ENCODE peak calls at places on chromosomes 4 and X, in six cellular contexts. L is uterus; B is PC-3; N is lower lobe of right lung; Y is CD8-positive, alpha-beta memory T cell; U is DND-41. G is an unnamed sample. For H3K4me1, the result is how much of the 10 kb centered on the place peaks cover.

GRCh38 chr4:152278505-152279301 is 257.2 kb downstream of the FBXW7 start:
- DNase-seq in L (no peak), B (no peak), N (peak), Y (no peak), U (no peak), G (no peak)

GRCh38 chrX:57573754-57574153 is 18.1 kb upstream of the ZXDB start:
- DNase-seq in L (no peak), B (peak), N (no peak), Y (no peak), U (peak), G (peak)

GRCh38 chrX:134542485-134542884 is 82.5 kb downstream of the HPRT1 start:
- DNase-seq in L (no peak), B (peak), N (no peak), Y (no peak), U (peak), G (no peak)

GRCh38 chr4:5995901-5996623 is 22.2 kb downstream of the C4orf50 start:
- DNase-seq in L (no peak), B (no peak), N (no peak), Y (no peak), U (no peak), G (no peak)

GRCh38 chr4:81523672-81524436 is 52.1 kb upstream of the RASGEF1B start:
- DNase-seq in L (no peak), B (no peak), N (no peak), Y (no peak), U (no peak), G (no peak)

GRCh38 chrX:71315917-71316316 is 14.4 kb downstream of the ITGB1BP2 start:
- DNase-seq in L (no peak), B (no peak), N (no peak), Y (no peak), U (no peak), G (no peak)

GRCh38 chr4:53653484-53654053 is 62.3 kb upstream of the LNX1 start:
- DNase-seq in L (no peak), B (no peak), N (no peak), Y (no peak), U (no peak), G (no peak)

GRCh38 chr4:84032372-84032771 is 466.7 kb downstream of the NKX6-1 start:
- DNase-seq in L (no peak), B (no peak), N (no peak), Y (no peak), U (no peak), G (no peak)

GRCh38 chr4:139175647-139176298 is 1.2 kb downstream of the ELF2 start:
- DNase-seq in L (no peak), B (no peak), N (no peak), Y (no peak), U (no peak), G (no peak)

GRCh38 chrX:18885317-18886004 is 98.5 kb downstream of the PHKA2 start:
- DNase-seq in L (peak), B (no peak), N (no peak), Y (no peak), U (no peak), G (no peak)

GRCh38 chr4:122259849-122260248 is 107.7 kb downstream of the BLTP1 start:
- DNase-seq in L (no peak), B (peak), N (no peak), Y (no peak), U (no peak), G (no peak)
- H3K4me1 ChIP-seq in L (under half), B (under half), N (under half), Y (under half), U (under half), G (under half)

GRCh38 chr4:140256335-140256734 is 102.4 kb upstream of the MAML3 start:
- DNase-seq in L (no peak), B (peak), N (no peak), Y (no peak), U (no peak), G (no peak)

GRCh38 chr4:140255467-140255866 is 101.5 kb upstream of the MAML3 start:
- DNase-seq in L (no peak), B (no peak), N (no peak), Y (no peak), U (no peak), G (no peak)

GRCh38 chr4:140254656-140255299 is 100.8 kb upstream of the MAML3 start:
- DNase-seq in L (no peak), B (peak), N (no peak), Y (no peak), U (no peak), G (no peak)

GRCh38 chr4:140256941-140257340 is 103.0 kb upstream of the MAML3 start:
- DNase-seq in L (no peak), B (no peak), N (no peak), Y (no peak), U (no peak), G (no peak)

GRCh38 chr4:140255919-140256318 is 101.9 kb upstream of the MAML3 start:
- DNase-seq in L (no peak), B (no peak), N (no peak), Y (no peak), U (no peak), G (no peak)
- H3K4me1 ChIP-seq in L (under half), B (half or more), N (under half), Y (under half), U (under half), G (under half)

GRCh38 chr4:76212851-76213414 is 691 bp downstream of the SCARB2 start:
- DNase-seq in L (no peak), B (peak), N (no peak), Y (peak), U (peak), G (peak)

GRCh38 chr4:76215120-76215519 is 1.5 kb upstream of the SCARB2 start:
- DNase-seq in L (no peak), B (peak), N (no peak), Y (no peak), U (no peak), G (no peak)

GRCh38 chr4:76212301-76212700 is 1.3 kb downstream of the SCARB2 start:
- DNase-seq in L (no peak), B (no peak), N (no peak), Y (no peak), U (no peak), G (no peak)

GRCh38 chr4:76214269-76214628 is 625 bp upstream of the SCARB2 start:
- DNase-seq in L (no peak), B (peak), N (no peak), Y (no peak), U (no peak), G (no peak)

GRCh38 chr4:76213415-76214268 is at the start of gene SCARB2:
- DNase-seq in L (peak), B (peak), N (peak), Y (peak), U (peak), G (peak)
- H3K4me1 ChIP-seq in L (under half), B (half or more), N (half or more), Y (under half), U (under half), G (under half)

GRCh38 chr4:101280866-101281600 is 66.3 kb downstream of the PPP3CA start:
- DNase-seq in L (no peak), B (no peak), N (no peak), Y (no peak), U (no peak), G (no peak)

GRCh38 chr4:101284546-101284945 is 62.8 kb downstream of the PPP3CA start:
- DNase-seq in L (no peak), B (peak), N (no peak), Y (no peak), U (no peak), G (peak)

GRCh38 chr4:101285985-101286384 is 61.3 kb downstream of the PPP3CA start:
- DNase-seq in L (no peak), B (no peak), N (no peak), Y (no peak), U (no peak), G (no peak)

GRCh38 chr4:101282076-101282844 is 65.1 kb downstream of the PPP3CA start:
- DNase-seq in L (no peak), B (no peak), N (no peak), Y (peak), U (peak), G (peak)

DNA sequence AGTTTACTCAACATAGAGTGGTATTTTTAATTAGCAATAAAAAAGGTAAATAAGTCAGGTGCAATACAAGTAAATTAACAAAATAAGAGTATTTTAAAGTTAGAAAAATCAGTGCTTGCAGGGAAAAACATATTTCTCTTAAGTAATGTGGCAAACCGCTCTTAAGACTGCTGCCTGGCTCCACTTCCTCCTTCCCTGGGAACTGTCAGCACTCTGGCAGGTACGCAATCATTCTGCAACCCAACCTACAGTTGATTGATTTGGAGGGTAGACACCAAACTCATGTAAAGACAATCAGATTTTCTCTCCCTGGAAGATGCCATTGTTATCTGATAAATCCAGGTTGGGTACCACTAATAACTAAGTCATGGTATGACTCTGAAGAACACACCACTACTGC is 63.9 kb downstream of the PPP3CA start:
- DNase-seq in L (no peak), B (no peak), N (no peak), Y (no peak), U (no peak), G (no peak)
- H3K4me1 ChIP-seq in L (under half), B (under half), N (half or more), Y (under half), U (under half), G (half or more)

GRCh38 chr4:41203169-41203568 is 11.2 kb downstream of the APBB2 start:
- DNase-seq in L (no peak), B (no peak), N (no peak), Y (no peak), U (no peak), G (no peak)

GRCh38 chr4:41204400-41204978 is 9.9 kb downstream of the APBB2 start:
- DNase-seq in L (peak), B (peak), N (no peak), Y (no peak), U (no peak), G (no peak)

GRCh38 chr4:41202356-41202755 is 12.0 kb downstream of the APBB2 start:
- DNase-seq in L (no peak), B (no peak), N (no peak), Y (no peak), U (no peak), G (no peak)

GRCh38 chr4:41205130-41205529 is 9.2 kb downstream of the APBB2 start:
- DNase-seq in L (no peak), B (no peak), N (no peak), Y (no peak), U (no peak), G (no peak)

DNA sequence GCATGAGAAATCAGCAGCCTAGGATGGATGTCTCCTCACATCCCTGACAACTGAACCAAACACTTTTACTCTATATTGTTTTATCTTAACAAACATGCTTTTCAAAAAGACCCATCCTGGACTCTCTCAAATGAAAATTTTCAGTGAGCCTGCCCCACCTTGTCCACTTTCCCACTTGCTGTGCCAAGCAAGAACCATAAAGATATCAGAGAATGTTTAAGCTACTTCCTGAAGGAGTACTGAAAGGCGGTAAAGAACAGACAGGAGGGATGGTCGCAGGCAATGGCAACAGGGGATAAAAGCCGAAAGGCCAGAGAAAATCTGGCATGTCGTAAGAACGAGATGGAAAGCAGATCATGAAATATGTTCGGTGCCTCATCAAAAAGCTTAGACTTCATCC is 10.5 kb downstream of the APBB2 start:
- DNase-seq in L (no peak), B (no peak), N (no peak), Y (no peak), U (no peak), G (no peak)
- H3K4me1 ChIP-seq in L (under half), B (under half), N (under half), Y (under half), U (under half), G (under half)

GRCh38 chr4:181659202-181659601 is 584.0 kb upstream of the TENM3 start:
- DNase-seq in L (no peak), B (no peak), N (no peak), Y (no peak), U (no peak), G (no peak)
- H3K4me1 ChIP-seq in L (under half), B (under half), N (under half), Y (under half), U (under half), G (under half)

DNA sequence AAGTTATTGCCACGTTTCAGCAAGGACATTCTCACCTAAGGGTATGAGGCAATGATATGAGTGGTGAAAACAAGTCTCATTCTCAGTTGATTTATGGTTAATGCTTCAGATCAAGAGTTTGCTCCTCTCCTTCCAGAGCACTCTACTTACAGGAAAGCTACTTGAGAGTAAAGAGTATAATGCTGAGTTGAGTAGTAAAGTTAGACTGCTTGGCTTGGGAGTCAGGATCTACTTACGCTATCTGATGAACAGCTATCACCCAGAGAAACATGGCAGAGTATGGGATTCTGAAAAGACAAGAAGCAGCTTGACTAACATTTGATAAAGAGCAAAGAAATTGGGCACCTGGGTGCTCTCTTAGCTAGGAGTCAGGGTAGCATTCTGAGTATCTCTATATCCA is 211.8 kb downstream of the GLUD2 start:
- DNase-seq in L (no peak), B (no peak), N (no peak), Y (no peak), U (no peak), G (no peak)
- H3K4me1 ChIP-seq in L (under half), B (under half), N (under half), Y (under half), U (under half), G (under half)

G was measured in CD4-positive, alpha-beta memory T cell.